ENCODE peak calls at places on chromosomes 7 and 10, in ten cellular contexts. One of them, this sample, is unnamed.

GRCh38 chr10:3568983-3569382 is 216.0 kb downstream of the KLF6 start:
- DNase-seq in WTC11: no peak
- DNase-seq in chondrocyte: no peak
- DNase-seq in AG10803: no peak
- DNase-seq in body of pancreas: no peak
- DNase-seq in PC-3: no peak
- DNase-seq in fibroblast of villous mesenchyme: no peak
- DNase-seq in A549: no peak
- DNase-seq in hepatocyte: no peak
- DNase-seq in GM10248: no peak
- DNase-seq in this sample: no peak

GRCh38 chr10:7707858-7708622 is 4.9 kb downstream of the ITIH2 start:
- DNase-seq in WTC11: no peak
- DNase-seq in hepatocyte: no peak
- DNase-seq in PC-3: no peak
- DNase-seq in body of pancreas: no peak
- DNase-seq in AG10803: no peak
- DNase-seq in fibroblast of villous mesenchyme: no peak
- DNase-seq in A549: no peak
- DNase-seq in chondrocyte: no peak
- DNase-seq in GM10248: no peak
- DNase-seq in this sample: no peak

GRCh38 chr10:29951441-29951931 is 107.9 kb downstream of the JCAD start:
- DNase-seq in hepatocyte: no peak
- DNase-seq in GM10248: no peak
- DNase-seq in chondrocyte: no peak
- DNase-seq in AG10803: no peak
- DNase-seq in WTC11: peak
- DNase-seq in A549: no peak
- DNase-seq in body of pancreas: no peak
- DNase-seq in fibroblast of villous mesenchyme: peak
- DNase-seq in PC-3: no peak
- DNase-seq in this sample: no peak

GRCh38 chr7:151038951-151039849 is 9.1 kb upstream of the ASIC3 start:
- DNase-seq in hepatocyte: peak
- DNase-seq in body of pancreas: peak
- DNase-seq in AG10803: peak
- DNase-seq in WTC11: no peak
- DNase-seq in PC-3: peak
- DNase-seq in chondrocyte: no peak
- DNase-seq in A549: peak
- DNase-seq in GM10248: peak
- DNase-seq in fibroblast of villous mesenchyme: peak
- DNase-seq in this sample: no peak

GRCh38 chr10:3516191-3516590 is 268.8 kb downstream of the KLF6 start:
- DNase-seq in fibroblast of villous mesenchyme: no peak
- DNase-seq in PC-3: no peak
- DNase-seq in hepatocyte: no peak
- DNase-seq in A549: no peak
- DNase-seq in AG10803: no peak
- DNase-seq in GM10248: no peak
- DNase-seq in body of pancreas: no peak
- DNase-seq in chondrocyte: no peak
- DNase-seq in WTC11: no peak
- DNase-seq in this sample: no peak

GRCh38 chr7:15471387-15471786 is 90.4 kb downstream of the AGMO start:
- DNase-seq in hepatocyte: no peak
- DNase-seq in A549: no peak
- DNase-seq in PC-3: no peak
- DNase-seq in WTC11: no peak
- DNase-seq in GM10248: no peak
- DNase-seq in AG10803: no peak
- DNase-seq in fibroblast of villous mesenchyme: no peak
- DNase-seq in chondrocyte: no peak
- DNase-seq in body of pancreas: no peak
- DNase-seq in this sample: no peak

GRCh38 chr7:29035044-29035740 is 77.1 kb upstream of the TRIL start:
- DNase-seq in AG10803: peak
- DNase-seq in fibroblast of villous mesenchyme: peak
- DNase-seq in GM10248: no peak
- DNase-seq in WTC11: no peak
- DNase-seq in hepatocyte: no peak
- DNase-seq in chondrocyte: no peak
- DNase-seq in body of pancreas: no peak
- DNase-seq in PC-3: peak
- DNase-seq in A549: peak
- DNase-seq in this sample: peak

GRCh38 chr7:138029941-138030340 is 28.1 kb upstream of the CREB3L2 start:
- DNase-seq in fibroblast of villous mesenchyme: no peak
- DNase-seq in PC-3: no peak
- DNase-seq in WTC11: no peak
- DNase-seq in GM10248: no peak
- DNase-seq in AG10803: no peak
- DNase-seq in hepatocyte: peak
- DNase-seq in chondrocyte: no peak
- DNase-seq in A549: no peak
- DNase-seq in body of pancreas: no peak
- DNase-seq in this sample: no peak

GRCh38 chr10:17062009-17062408 is 67.6 kb downstream of the CUBN start:
- DNase-seq in hepatocyte: no peak
- DNase-seq in body of pancreas: no peak
- DNase-seq in fibroblast of villous mesenchyme: peak
- DNase-seq in GM10248: no peak
- DNase-seq in A549: peak
- DNase-seq in chondrocyte: no peak
- DNase-seq in PC-3: peak
- DNase-seq in WTC11: no peak
- DNase-seq in AG10803: peak
- DNase-seq in this sample: no peak

GRCh38 chr7:101696-102376 is 90.5 kb upstream of the FAM20C start:
- DNase-seq in fibroblast of villous mesenchyme: no peak
- DNase-seq in body of pancreas: peak
- DNase-seq in AG10803: peak
- DNase-seq in chondrocyte: no peak
- DNase-seq in GM10248: no peak
- DNase-seq in PC-3: peak
- DNase-seq in hepatocyte: peak
- DNase-seq in A549: no peak
- DNase-seq in WTC11: no peak
- DNase-seq in this sample: no peak

GRCh38 chr10:121165276-121165675 is 314.1 kb downstream of the WDR11 start:
- DNase-seq in GM10248: no peak
- DNase-seq in AG10803: peak
- DNase-seq in A549: no peak
- DNase-seq in fibroblast of villous mesenchyme: no peak
- DNase-seq in body of pancreas: no peak
- DNase-seq in chondrocyte: no peak
- DNase-seq in WTC11: no peak
- DNase-seq in PC-3: peak
- DNase-seq in hepatocyte: no peak
- DNase-seq in this sample: no peak

GRCh38 chr10:43863859-43864591 is 215.3 kb upstream of the ZNF32 start:
- DNase-seq in chondrocyte: no peak
- DNase-seq in GM10248: no peak
- DNase-seq in A549: no peak
- DNase-seq in AG10803: peak
- DNase-seq in WTC11: no peak
- DNase-seq in hepatocyte: peak
- DNase-seq in PC-3: peak
- DNase-seq in body of pancreas: no peak
- DNase-seq in fibroblast of villous mesenchyme: peak
- DNase-seq in this sample: no peak

GRCh38 chr7:22443370-22444180 is 56.4 kb downstream of the STEAP1B start:
- DNase-seq in body of pancreas: no peak
- DNase-seq in AG10803: no peak
- DNase-seq in chondrocyte: no peak
- DNase-seq in PC-3: peak
- DNase-seq in hepatocyte: peak
- DNase-seq in fibroblast of villous mesenchyme: no peak
- DNase-seq in A549: no peak
- DNase-seq in GM10248: no peak
- DNase-seq in WTC11: no peak
- DNase-seq in this sample: no peak

GRCh38 chr7:48497521-48497920 is 326.3 kb downstream of the ABCA13 start:
- DNase-seq in AG10803: no peak
- DNase-seq in fibroblast of villous mesenchyme: no peak
- DNase-seq in chondrocyte: no peak
- DNase-seq in body of pancreas: no peak
- DNase-seq in PC-3: no peak
- DNase-seq in A549: no peak
- DNase-seq in GM10248: no peak
- DNase-seq in hepatocyte: no peak
- DNase-seq in WTC11: no peak
- DNase-seq in this sample: no peak

DNA sequence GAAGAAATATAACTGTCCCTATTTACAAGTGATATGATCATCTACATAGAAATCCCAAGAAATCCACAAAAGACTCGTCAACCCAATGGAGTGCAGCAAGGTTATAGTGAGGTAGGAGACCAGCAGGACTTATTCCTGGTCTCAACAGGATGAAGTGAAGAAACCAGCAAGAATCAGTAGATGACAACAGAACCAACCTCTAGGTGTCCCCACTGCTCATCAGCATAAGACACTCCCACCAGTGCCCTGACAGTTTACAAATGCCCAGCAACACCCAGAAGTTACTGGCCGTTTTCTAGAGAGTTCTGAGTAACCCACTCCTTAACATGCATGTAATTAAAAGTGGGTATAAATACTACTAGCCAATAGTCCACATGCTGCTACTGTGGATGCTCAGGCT is 470.5 kb upstream of the LRRTM3 start:
- DNase-seq in A549: no peak
- DNase-seq in PC-3: peak
- DNase-seq in body of pancreas: no peak
- DNase-seq in GM10248: no peak
- DNase-seq in hepatocyte: no peak
- DNase-seq in fibroblast of villous mesenchyme: no peak
- DNase-seq in chondrocyte: no peak
- DNase-seq in AG10803: no peak
- DNase-seq in WTC11: no peak
- DNase-seq in this sample: peak
- TF ChIP-seq CTCF in A549: no peak
- TF ChIP-seq CTCF in PC-3: peak
- TF ChIP-seq CTCF in body of pancreas: no peak
- TF ChIP-seq CTCF in GM10248: no peak
- TF ChIP-seq CTCF in hepatocyte: no peak
- TF ChIP-seq CTCF in fibroblast of villous mesenchyme: no peak
- TF ChIP-seq CTCF in chondrocyte: peak
- TF ChIP-seq CTCF in AG10803: no peak
- TF ChIP-seq CTCF in WTC11: no peak
- TF ChIP-seq CTCF in this sample: no peak

GRCh38 chr10:34078017-34078416 is 737.1 kb downstream of the PARD3 start:
- DNase-seq in A549: no peak
- DNase-seq in fibroblast of villous mesenchyme: no peak
- DNase-seq in body of pancreas: no peak
- DNase-seq in AG10803: no peak
- DNase-seq in chondrocyte: no peak
- DNase-seq in WTC11: no peak
- DNase-seq in hepatocyte: no peak
- DNase-seq in GM10248: no peak
- DNase-seq in PC-3: no peak
- DNase-seq in this sample: no peak
- TF ChIP-seq CTCF in A549: no peak
- TF ChIP-seq CTCF in fibroblast of villous mesenchyme: no peak
- TF ChIP-seq CTCF in body of pancreas: no peak
- TF ChIP-seq CTCF in AG10803: peak
- TF ChIP-seq CTCF in chondrocyte: peak
- TF ChIP-seq CTCF in WTC11: no peak
- TF ChIP-seq CTCF in hepatocyte: no peak
- TF ChIP-seq CTCF in GM10248: no peak
- TF ChIP-seq CTCF in PC-3: peak
- TF ChIP-seq CTCF in this sample: no peak

GRCh38 chr7:121558288-121558687 is 162.2 kb upstream of the FAM3C start:
- DNase-seq in A549: no peak
- DNase-seq in WTC11: no peak
- DNase-seq in GM10248: no peak
- DNase-seq in hepatocyte: no peak
- DNase-seq in PC-3: no peak
- DNase-seq in body of pancreas: no peak
- DNase-seq in chondrocyte: no peak
- DNase-seq in fibroblast of villous mesenchyme: no peak
- DNase-seq in AG10803: no peak
- DNase-seq in this sample: no peak
- TF ChIP-seq CTCF in A549: no peak
- TF ChIP-seq CTCF in WTC11: no peak
- TF ChIP-seq CTCF in GM10248: no peak
- TF ChIP-seq CTCF in hepatocyte: no peak
- TF ChIP-seq CTCF in PC-3: no peak
- TF ChIP-seq CTCF in body of pancreas: no peak
- TF ChIP-seq CTCF in chondrocyte: no peak
- TF ChIP-seq CTCF in fibroblast of villous mesenchyme: no peak
- TF ChIP-seq CTCF in AG10803: no peak
- TF ChIP-seq CTCF in this sample: no peak

DNA sequence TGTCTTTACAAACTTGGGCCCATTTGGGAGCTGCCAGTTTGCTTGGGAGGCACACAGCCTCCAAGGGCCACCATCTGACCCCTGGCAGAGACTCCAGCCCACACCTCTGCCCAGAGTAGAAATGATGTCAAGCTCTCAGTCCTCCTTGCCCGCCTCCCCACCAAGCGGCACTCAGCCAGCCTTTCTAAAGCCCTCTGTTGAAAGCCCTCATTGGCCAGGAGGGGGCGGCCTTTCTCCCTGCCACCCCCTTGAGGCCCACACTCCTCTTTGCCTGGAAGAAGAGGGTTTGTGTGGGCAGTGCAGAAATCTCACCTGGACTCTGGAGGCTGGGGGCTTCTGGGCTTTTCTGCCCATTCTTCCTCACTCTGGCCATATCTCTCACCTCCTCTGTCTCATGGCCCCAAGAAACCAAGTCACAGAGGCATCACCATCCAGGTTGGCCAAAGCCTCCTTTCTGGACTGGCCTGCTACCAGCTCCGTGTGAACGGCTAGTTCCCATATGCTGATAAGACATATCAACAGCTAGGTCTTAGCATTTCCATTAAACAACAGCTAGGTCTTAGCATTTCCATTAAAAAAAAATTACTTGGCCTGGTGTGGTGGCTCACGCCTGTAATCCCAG is 36.1 kb downstream of the UBTD1 start:
- DNase-seq in PC-3: peak
- DNase-seq in chondrocyte: peak
- DNase-seq in hepatocyte: no peak
- DNase-seq in A549: peak
- DNase-seq in GM10248: peak
- DNase-seq in WTC11: peak
- DNase-seq in body of pancreas: no peak
- DNase-seq in AG10803: no peak
- DNase-seq in fibroblast of villous mesenchyme: peak
- DNase-seq in this sample: peak
- TF ChIP-seq CTCF in PC-3: peak
- TF ChIP-seq CTCF in chondrocyte: peak
- TF ChIP-seq CTCF in hepatocyte: peak
- TF ChIP-seq CTCF in A549: peak
- TF ChIP-seq CTCF in GM10248: peak
- TF ChIP-seq CTCF in WTC11: peak
- TF ChIP-seq CTCF in body of pancreas: peak
- TF ChIP-seq CTCF in AG10803: peak
- TF ChIP-seq CTCF in fibroblast of villous mesenchyme: peak
- TF ChIP-seq CTCF in this sample: peak

GRCh38 chr10:19811517-19811916 is 4.7 kb upstream of the PLXDC2 start:
- DNase-seq in GM10248: no peak
- DNase-seq in WTC11: peak
- DNase-seq in body of pancreas: no peak
- DNase-seq in AG10803: peak
- DNase-seq in PC-3: peak
- DNase-seq in chondrocyte: no peak
- DNase-seq in fibroblast of villous mesenchyme: no peak
- DNase-seq in hepatocyte: peak
- DNase-seq in A549: no peak
- DNase-seq in this sample: no peak
- TF ChIP-seq CTCF in GM10248: no peak
- TF ChIP-seq CTCF in WTC11: no peak
- TF ChIP-seq CTCF in body of pancreas: peak
- TF ChIP-seq CTCF in AG10803: peak
- TF ChIP-seq CTCF in PC-3: peak
- TF ChIP-seq CTCF in chondrocyte: peak
- TF ChIP-seq CTCF in fibroblast of villous mesenchyme: peak
- TF ChIP-seq CTCF in hepatocyte: peak
- TF ChIP-seq CTCF in A549: no peak
- TF ChIP-seq CTCF in this sample: peak

This sample was measured in GM12865.